ENCODE peak calls at places on chromosomes 16 and 17, in seven cellular contexts. N is GM12878, C is SK-N-SH, R is HCT116, P is H1, S is K562, H is HepG2. U is an unnamed sample.

GRCh38 chr16:31455601-31456314 is 3.5 kb upstream of the ARMC5 start:
- DNase-seq in H (no peak), R (no peak), C (peak), N (no peak), S (peak), P (no peak), U (no peak)

GRCh38 chr16:25189305-25189704 is 27.4 kb upstream of the AQP8 start:
- DNase-seq in H (peak), P (no peak), C (no peak), S (no peak), N (no peak), R (no peak), U (no peak)

GRCh38 chr17:33267279-33267790 is 25.8 kb downstream of the ASIC2 start:
- DNase-seq in N (no peak), H (no peak), R (no peak), P (no peak), C (no peak), S (no peak), U (no peak)

GRCh38 chr16:2988590-2989099 is 8.4 kb upstream of the PKMYT1 start:
- DNase-seq in H (no peak), S (no peak), P (no peak), R (no peak), C (no peak), N (no peak), U (no peak)

GRCh38 chr17:55672585-55673501 is 49.8 kb downstream of the TMEM100 start:
- DNase-seq in R (no peak), C (no peak), S (no peak), P (no peak), N (no peak), H (no peak), U (no peak)

GRCh38 chr17:1000597-1001490 is 3.9 kb downstream of the TIMM22 start:
- DNase-seq in S (no peak), N (no peak), R (no peak), C (no peak), P (no peak), H (peak), U (no peak)

GRCh38 chr16:80263848-80264694 is 276.7 kb upstream of the DYNLRB2 start:
- DNase-seq in P (no peak), C (no peak), R (no peak), H (peak), N (no peak), S (no peak), U (no peak)

GRCh38 chr16:1088295-1089170 is 7.5 kb downstream of the C1QTNF8 start:
- DNase-seq in R (no peak), S (no peak), P (no peak), N (no peak), C (no peak), H (peak), U (no peak)

GRCh38 chr17:57438031-57438731 is 181.9 kb downstream of the MSI2 start:
- DNase-seq in P (no peak), R (no peak), H (no peak), C (peak), N (no peak), S (no peak), U (no peak)

GRCh38 chr17:46976626-46977270 is 2.3 kb downstream of the RPRML start:
- DNase-seq in H (no peak), R (no peak), S (peak), N (no peak), P (no peak), C (no peak), U (no peak)

GRCh38 chr17:33977729-33978514 is 277.2 kb upstream of the CCL2 start:
- DNase-seq in P (no peak), H (no peak), C (no peak), S (no peak), N (no peak), R (no peak), U (no peak)

GRCh38 chr16:482468-483185 is 44.9 kb upstream of the CAPN15 start:
- DNase-seq in R (no peak), N (no peak), S (no peak), H (no peak), P (no peak), C (no peak), U (no peak)

GRCh38 chr17:35514561-35514960 is 22.9 kb downstream of the SLFN12L start:
- DNase-seq in R (no peak), N (no peak), C (no peak), P (no peak), H (no peak), S (no peak), U (no peak)

GRCh38 chr16:17358846-17359245 is 111.9 kb downstream of the XYLT1 start:
- DNase-seq in P (no peak), C (no peak), N (no peak), S (no peak), R (no peak), H (no peak), U (no peak)

GRCh38 chr16:50555892-50556673 is 7.9 kb downstream of the NKD1 start:
- DNase-seq in C (no peak), N (no peak), S (no peak), H (no peak), R (no peak), P (no peak), U (no peak)

GRCh38 chr17:32914181-32914580 is 13.8 kb upstream of the TMEM98 start:
- DNase-seq in C (no peak), R (no peak), H (no peak), S (no peak), N (no peak), P (no peak), U (no peak)

GRCh38 chr17:79983456-79983855 is 52.2 kb downstream of the TBC1D16 start:
- DNase-seq in P (no peak), N (no peak), C (peak), S (no peak), H (no peak), R (no peak), U (no peak)

GRCh38 chr16:56183266-56183665 is 8.0 kb upstream of the GNAO1 start:
- DNase-seq in H (no peak), C (no peak), N (no peak), P (no peak), S (no peak), R (no peak), U (no peak)

GRCh38 chr16:29925805-29926674 is at the start of gene KCTD13:
- DNase-seq in R (peak), P (peak), H (peak), S (peak), N (peak), C (peak), U (peak)

GRCh38 chr17:3755335-3756030 is 31.8 kb downstream of the HASPIN start:
- DNase-seq in N (no peak), H (no peak), C (no peak), R (no peak), S (peak), P (no peak), U (no peak)

GRCh38 chr17:81329279-81329926 is 34.3 kb upstream of the SLC38A10 start:
- DNase-seq in N (no peak), S (peak), R (peak), P (no peak), C (peak), H (peak), U (peak)

GRCh38 chr17:47225436-47225858 is 16.3 kb downstream of the MYL4 start:
- DNase-seq in H (peak), C (no peak), S (peak), R (peak), P (no peak), N (no peak), U (no peak)

GRCh38 chr17:81543339-81543675 is 8.8 kb downstream of the FAAP100 start:
- DNase-seq in C (no peak), P (no peak), S (no peak), R (no peak), N (no peak), H (no peak), U (no peak)

GRCh38 chr17:48021964-48022363 is 15.6 kb downstream of the COPZ2 start:
- DNase-seq in N (no peak), H (no peak), R (no peak), C (no peak), P (no peak), S (no peak), U (no peak)

GRCh38 chr17:9409430-9409829 is 166.2 kb downstream of the STX8 start:
- DNase-seq in C (peak), S (no peak), P (no peak), H (no peak), N (no peak), R (no peak), U (no peak)

GRCh38 chr16:29808219-29808900 is 2.0 kb downstream of the MAZ start:
- DNase-seq in S (peak), C (no peak), N (no peak), H (no peak), R (no peak), P (no peak), U (no peak)

GRCh38 chr17:10705727-10706126 is 8.3 kb downstream of the ADPRM start:
- DNase-seq in P (no peak), R (no peak), N (no peak), C (no peak), H (no peak), S (no peak), U (no peak)

GRCh38 chr17:51507444-51507843 is 247.1 kb downstream of the UTP18 start:
- DNase-seq in R (no peak), C (no peak), S (no peak), N (no peak), H (no peak), P (no peak), U (no peak)

GRCh38 chr17:4945176-4945943 is 3.0 kb downstream of the PFN1 start:
- DNase-seq in H (peak), S (peak), C (no peak), P (no peak), N (peak), R (peak), U (peak)

GRCh38 chr17:28338056-28338768 is 2.7 kb downstream of the TNFAIP1 start:
- DNase-seq in R (no peak), H (no peak), P (no peak), N (no peak), C (no peak), S (no peak), U (no peak)

GRCh38 chr17:48878920-48879898 is 13.4 kb upstream of the ATP5MC1 start:
- DNase-seq in H (peak), P (no peak), R (peak), S (peak), N (peak), C (peak), U (peak)

GRCh38 chr16:85940214-85940613 is 41.3 kb downstream of the IRF8 start:
- DNase-seq in S (no peak), H (peak), R (no peak), C (no peak), N (no peak), P (no peak), U (no peak)

GRCh38 chr17:17790673-17791464 is 45.9 kb downstream of the SREBF1 start:
- DNase-seq in N (no peak), H (no peak), C (peak), S (no peak), R (no peak), P (no peak), U (no peak)

GRCh38 chr17:27545562-27546229 is 85.3 kb upstream of the LGALS9 start:
- DNase-seq in H (no peak), R (no peak), C (no peak), S (peak), N (no peak), P (no peak), U (no peak)

GRCh38 chr17:47696717-47697642 is 3.0 kb downstream of the TBKBP1 start:
- DNase-seq in N (no peak), S (no peak), C (no peak), P (no peak), H (no peak), R (no peak), U (no peak)

GRCh38 chr17:7446669-7447068 is 1.8 kb downstream of the CHRNB1 start:
- DNase-seq in S (no peak), C (no peak), P (no peak), N (no peak), H (no peak), R (no peak), U (no peak)

GRCh38 chr17:7443499-7444485 is 1.1 kb upstream of the CHRNB1 start:
- DNase-seq in H (no peak), R (no peak), C (no peak), P (no peak), N (no peak), S (no peak), U (no peak)

GRCh38 chr17:7444682-7445010 is 215 bp upstream of the CHRNB1 start:
- DNase-seq in P (no peak), H (no peak), R (no peak), C (no peak), N (no peak), S (no peak), U (no peak)

GRCh38 chr17:7442142-7442541 is 2.7 kb upstream of the CHRNB1 start:
- DNase-seq in C (no peak), N (no peak), S (no peak), R (no peak), H (no peak), P (no peak), U (no peak)

GRCh38 chr17:7445011-7445927 is at the start of gene CHRNB1:
- DNase-seq in P (peak), N (no peak), C (peak), H (peak), R (peak), S (peak), U (no peak)
- TF ChIP-seq JUND in P (peak), N (no peak), C (no peak), H (no peak), R (no peak), S (no peak), U (no peak)

GRCh38 chr16:70438325-70438982 is 446 bp downstream of the ST3GAL2 start:
- DNase-seq in C (no peak), R (no peak), N (no peak), P (no peak), H (no peak), S (peak), U (no peak)

GRCh38 chr16:70437017-70437581 is 1.8 kb downstream of the ST3GAL2 start:
- DNase-seq in P (peak), H (peak), R (no peak), N (no peak), C (peak), S (peak), U (no peak)

GRCh38 chr16:70437582-70438324 is 1.1 kb downstream of the ST3GAL2 start:
- DNase-seq in N (no peak), S (peak), H (no peak), R (no peak), P (no peak), C (peak), U (no peak)

GRCh38 chr16:70441406-70441990 is 2.6 kb upstream of the ST3GAL2 start:
- DNase-seq in P (no peak), R (no peak), N (no peak), C (no peak), H (no peak), S (peak), U (no peak)

GRCh38 chr16:70438983-70439862 is at the start of gene ST3GAL2:
- DNase-seq in H (peak), N (peak), C (peak), S (peak), P (peak), R (peak), U (peak)
- TF ChIP-seq JUND in H (no peak), N (no peak), C (no peak), S (no peak), P (no peak), R (no peak), U (no peak)

GRCh38 chr17:74768069-74768762 is 7.9 kb downstream of the NAT9 start:
- DNase-seq in P (no peak), C (peak), N (no peak), S (no peak), R (no peak), H (no peak), U (no peak)
- TF ChIP-seq JUND in P (no peak), C (peak), N (no peak), S (no peak), R (no peak), H (no peak), U (no peak)

GRCh38 chr17:77957869-77958715 is at the start of gene TNRC6C:
- DNase-seq in C (peak), N (peak), S (peak), H (peak), R (peak), P (peak), U (peak)

GRCh38 chr17:77959216-77959925 is 868 bp downstream of the TNRC6C start:
- DNase-seq in N (no peak), C (peak), H (no peak), P (no peak), S (peak), R (no peak), U (no peak)

GRCh38 chr17:77958716-77959215 is 263 bp downstream of the TNRC6C start:
- DNase-seq in H (no peak), N (no peak), S (no peak), P (no peak), R (no peak), C (no peak), U (no peak)

GRCh38 chr17:77961741-77962140 is 3.2 kb downstream of the TNRC6C start:
- DNase-seq in N (no peak), S (no peak), P (no peak), H (no peak), C (no peak), R (no peak), U (no peak)

DNA sequence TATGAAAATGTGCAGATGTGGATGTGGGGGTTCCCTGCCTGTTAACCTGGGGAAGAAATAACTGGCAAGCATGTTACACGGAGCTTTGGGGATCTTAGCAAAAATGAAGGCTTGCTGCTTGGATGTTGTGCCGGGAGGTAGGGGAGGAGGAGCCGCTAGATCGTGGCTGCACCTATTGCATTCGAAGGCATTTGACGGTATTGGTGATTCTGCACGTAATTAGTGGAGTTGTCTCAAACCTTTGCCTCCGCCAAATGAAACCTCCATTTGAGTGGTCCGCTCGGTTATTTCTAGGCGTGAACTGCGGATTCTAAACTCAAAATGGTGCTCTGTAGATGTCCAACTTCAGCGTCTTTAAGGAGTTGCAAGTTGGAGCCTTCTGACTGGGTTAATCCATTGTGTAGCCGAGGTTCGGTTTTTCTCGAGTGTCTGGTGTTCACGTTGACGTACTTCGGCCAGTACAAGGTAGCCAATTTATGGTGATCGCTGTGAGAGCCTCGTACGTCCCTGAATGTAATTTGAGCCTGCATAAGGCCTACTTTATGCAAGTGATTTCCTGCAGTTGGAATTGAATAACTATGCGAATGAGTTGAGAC is 1.5 kb downstream of the TNRC6C start:
- DNase-seq in H (no peak), S (peak), N (no peak), P (no peak), R (no peak), C (peak), U (no peak)
- TF ChIP-seq JUND in H (no peak), S (no peak), N (no peak), P (no peak), R (no peak), C (no peak), U (no peak)

GRCh38 chr16:88471115-88471514 is 18.0 kb downstream of the ZFPM1 start:
- DNase-seq in N (no peak), C (no peak), R (no peak), H (no peak), S (no peak), P (no peak), U (no peak)

GRCh38 chr16:88473666-88474534 is 20.8 kb downstream of the ZFPM1 start:
- DNase-seq in P (no peak), R (no peak), H (no peak), C (no peak), S (peak), N (no peak), U (no peak)

GRCh38 chr16:88472042-88472441 is 19.0 kb downstream of the ZFPM1 start:
- DNase-seq in H (no peak), C (no peak), S (no peak), R (no peak), P (no peak), N (no peak), U (no peak)

GRCh38 chr16:88471575-88471974 is 18.5 kb downstream of the ZFPM1 start:
- DNase-seq in S (no peak), N (no peak), R (no peak), P (no peak), H (no peak), C (no peak), U (no peak)

DNA sequence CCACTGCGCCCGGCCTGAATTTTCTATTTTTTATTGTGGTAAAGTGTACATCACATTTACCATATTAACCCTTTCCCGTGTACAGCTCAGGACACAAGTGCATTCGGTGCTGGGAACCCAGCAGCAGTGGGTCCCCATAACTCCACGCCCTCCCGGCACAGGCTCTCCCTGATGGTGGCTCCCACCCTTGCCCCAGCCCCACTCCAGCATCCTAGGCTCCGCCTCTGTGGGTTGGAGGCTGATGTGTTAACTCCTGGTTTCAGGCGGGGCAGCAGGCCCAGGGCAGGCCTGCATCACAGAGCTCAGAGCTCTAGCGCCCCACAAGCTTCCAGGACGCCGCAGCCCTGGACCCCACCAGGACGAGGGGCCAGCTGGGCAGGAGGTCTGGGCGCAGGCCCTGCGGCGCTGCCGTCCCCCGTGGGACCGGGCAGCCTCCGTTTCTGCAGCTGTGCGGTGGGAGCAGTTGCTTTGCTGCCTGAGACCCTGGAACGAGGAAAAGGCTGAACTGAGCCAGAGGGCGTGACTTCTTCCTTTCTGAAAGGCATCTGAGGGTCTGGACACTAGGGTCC is 19.6 kb downstream of the ZFPM1 start:
- DNase-seq in P (no peak), H (no peak), R (no peak), N (no peak), S (peak), C (no peak), U (no peak)
- TF ChIP-seq JUND in P (no peak), H (no peak), R (no peak), N (no peak), S (no peak), C (no peak), U (no peak)

DNA sequence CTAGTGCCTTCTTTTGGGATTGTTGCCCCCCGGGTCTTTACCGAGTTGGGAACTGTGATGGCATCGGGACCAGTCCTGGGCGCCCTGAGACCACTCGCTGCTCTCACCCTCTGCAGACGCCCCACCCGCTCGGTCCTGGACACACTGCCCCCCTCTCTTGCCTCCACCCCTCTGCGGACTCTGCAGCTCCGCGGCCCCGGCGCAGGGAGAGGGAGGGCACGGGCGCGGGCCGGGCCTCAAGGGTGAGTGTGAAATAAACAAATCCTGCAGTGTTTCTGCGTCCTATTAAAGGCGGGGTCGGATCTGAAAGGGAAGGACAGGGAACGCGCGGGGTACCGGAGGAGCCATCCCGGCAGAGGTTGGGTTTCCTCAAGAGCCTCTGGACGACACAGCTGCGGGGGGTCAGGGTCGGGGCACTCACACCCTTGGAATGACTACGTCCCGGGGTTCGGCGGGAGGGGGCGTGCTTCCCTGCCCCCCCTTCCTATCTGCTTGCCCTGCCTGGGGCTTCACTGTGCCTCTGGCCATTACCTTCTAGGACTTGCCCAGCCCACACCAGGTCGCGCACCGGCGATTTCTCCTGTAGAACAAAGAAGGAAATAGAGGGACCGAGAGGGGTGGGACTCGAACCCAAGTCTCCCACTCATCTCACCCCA is 514 bp upstream of the HSF4 start:
- DNase-seq in H (no peak), C (peak), P (no peak), R (no peak), N (no peak), S (no peak), U (no peak)
- TF ChIP-seq JUND in H (no peak), C (no peak), P (no peak), R (no peak), N (no peak), S (no peak), U (no peak)